ENCODE peak calls at places on chromosomes 4 and X, in six cellular contexts. One of them, this sample, is unnamed.

GRCh38 chr4:185782523-185782922 is 29.5 kb downstream of the SORBS2 start:
- DNase-seq in fibroblast of lung: peak; percentile 68
- DNase-seq in prostate gland: no peak
- DNase-seq in tibial artery: no peak
- DNase-seq in ascending aorta: no peak
- DNase-seq in left ventricle myocardium inferior: no peak
- DNase-seq in this sample: no peak

GRCh38 chrX:114650351-114650750 is 66.5 kb downstream of the HTR2C start:
- DNase-seq in fibroblast of lung: no peak
- DNase-seq in prostate gland: no peak
- DNase-seq in tibial artery: no peak
- DNase-seq in ascending aorta: no peak
- DNase-seq in left ventricle myocardium inferior: no peak
- DNase-seq in this sample: no peak

GRCh38 chrX:45264865-45265264 is 64.2 kb upstream of the DIPK2B start:
- DNase-seq in fibroblast of lung: no peak
- DNase-seq in prostate gland: no peak
- DNase-seq in tibial artery: no peak
- DNase-seq in ascending aorta: no peak
- DNase-seq in left ventricle myocardium inferior: peak; percentile 13
- DNase-seq in this sample: peak; percentile 0

GRCh38 chr4:48777739-48778138 is 2.3 kb downstream of the FRYL start:
- DNase-seq in fibroblast of lung: no peak
- DNase-seq in prostate gland: no peak
- DNase-seq in tibial artery: no peak
- DNase-seq in ascending aorta: no peak
- DNase-seq in left ventricle myocardium inferior: no peak
- DNase-seq in this sample: no peak

GRCh38 chr4:8330821-8331566 is 61.4 kb downstream of the HTRA3 start:
- DNase-seq in fibroblast of lung: no peak
- DNase-seq in prostate gland: no peak
- DNase-seq in tibial artery: no peak
- DNase-seq in ascending aorta: peak; percentile 83
- DNase-seq in left ventricle myocardium inferior: peak; percentile 85
- DNase-seq in this sample: peak; percentile 81

GRCh38 chr4:128385683-128386304 is 98.2 kb upstream of the PGRMC2 start:
- DNase-seq in fibroblast of lung: peak; percentile 63
- DNase-seq in prostate gland: peak; percentile 34
- DNase-seq in tibial artery: no peak
- DNase-seq in ascending aorta: no peak
- DNase-seq in left ventricle myocardium inferior: no peak
- DNase-seq in this sample: peak; percentile 9

GRCh38 chrX:69153060-69153730 is 12.1 kb downstream of the PJA1 start:
- DNase-seq in fibroblast of lung: no peak
- DNase-seq in prostate gland: no peak
- DNase-seq in tibial artery: no peak
- DNase-seq in ascending aorta: peak; percentile 58
- DNase-seq in left ventricle myocardium inferior: no peak
- DNase-seq in this sample: no peak

GRCh38 chrX:23803931-23804381 is 21.0 kb downstream of the SAT1 start:
- DNase-seq in fibroblast of lung: peak; percentile 81
- DNase-seq in prostate gland: peak; percentile 28
- DNase-seq in tibial artery: no peak
- DNase-seq in ascending aorta: peak; percentile 75
- DNase-seq in left ventricle myocardium inferior: peak; percentile 23
- DNase-seq in this sample: peak; percentile 38

GRCh38 chrX:45505214-45505613 is 304.5 kb upstream of the DIPK2B start:
- DNase-seq in fibroblast of lung: peak; percentile 74
- DNase-seq in prostate gland: no peak
- DNase-seq in tibial artery: no peak
- DNase-seq in ascending aorta: no peak
- DNase-seq in left ventricle myocardium inferior: no peak
- DNase-seq in this sample: no peak

GRCh38 chrX:114782925-114783324 is 199.0 kb downstream of the HTR2C start:
- DNase-seq in fibroblast of lung: no peak
- DNase-seq in prostate gland: no peak
- DNase-seq in tibial artery: no peak
- DNase-seq in ascending aorta: no peak
- DNase-seq in left ventricle myocardium inferior: no peak
- DNase-seq in this sample: no peak

GRCh38 chr4:96154676-96155075 is 314.8 kb downstream of the PDHA2 start:
- DNase-seq in fibroblast of lung: peak; percentile 71
- DNase-seq in prostate gland: no peak
- DNase-seq in tibial artery: no peak
- DNase-seq in ascending aorta: no peak
- DNase-seq in left ventricle myocardium inferior: no peak
- DNase-seq in this sample: no peak

GRCh38 chr4:8278421-8279287 is 9.1 kb downstream of the HTRA3 start:
- DNase-seq in fibroblast of lung: peak; percentile 85
- DNase-seq in prostate gland: no peak
- DNase-seq in tibial artery: no peak
- DNase-seq in ascending aorta: no peak
- DNase-seq in left ventricle myocardium inferior: peak; percentile 38
- DNase-seq in this sample: no peak

GRCh38 chr4:1491630-1492457 is 85.6 kb upstream of the NKX1-1 start:
- DNase-seq in fibroblast of lung: no peak
- DNase-seq in prostate gland: no peak
- DNase-seq in tibial artery: no peak
- DNase-seq in ascending aorta: no peak
- DNase-seq in left ventricle myocardium inferior: no peak
- DNase-seq in this sample: no peak

GRCh38 chrX:153469811-153470410 is 465 bp downstream of the HAUS7 start:
- DNase-seq in fibroblast of lung: no peak
- DNase-seq in prostate gland: no peak
- DNase-seq in tibial artery: no peak
- DNase-seq in ascending aorta: no peak
- DNase-seq in left ventricle myocardium inferior: no peak
- DNase-seq in this sample: peak; percentile 43

GRCh38 chr4:143538979-143539669 is 25.6 kb downstream of the SMARCA5 start:
- DNase-seq in fibroblast of lung: no peak
- DNase-seq in prostate gland: no peak
- DNase-seq in tibial artery: no peak
- DNase-seq in ascending aorta: no peak
- DNase-seq in left ventricle myocardium inferior: no peak
- DNase-seq in this sample: no peak

GRCh38 chr4:10303291-10303690 is 153.9 kb downstream of the ZNF518B start:
- DNase-seq in fibroblast of lung: no peak
- DNase-seq in prostate gland: no peak
- DNase-seq in tibial artery: no peak
- DNase-seq in ascending aorta: no peak
- DNase-seq in left ventricle myocardium inferior: no peak
- DNase-seq in this sample: no peak

GRCh38 chr4:187010052-187010451 is 286.4 kb upstream of the FAT1 start:
- DNase-seq in fibroblast of lung: peak; percentile 43
- DNase-seq in prostate gland: no peak
- DNase-seq in tibial artery: no peak
- DNase-seq in ascending aorta: no peak
- DNase-seq in left ventricle myocardium inferior: no peak
- DNase-seq in this sample: no peak

GRCh38 chrX:9902651-9903050 is 64.5 kb upstream of the CLDN34 start:
- DNase-seq in fibroblast of lung: peak; percentile 48
- DNase-seq in prostate gland: peak; percentile 40
- DNase-seq in tibial artery: no peak
- DNase-seq in ascending aorta: no peak
- DNase-seq in left ventricle myocardium inferior: no peak
- DNase-seq in this sample: no peak

GRCh38 chrX:56268888-56269287 is 36.7 kb downstream of the KLF8 start:
- DNase-seq in fibroblast of lung: no peak
- DNase-seq in prostate gland: no peak
- DNase-seq in tibial artery: no peak
- DNase-seq in ascending aorta: no peak
- DNase-seq in left ventricle myocardium inferior: no peak
- DNase-seq in this sample: no peak

GRCh38 chrX:37926700-37927099 is 79.3 kb upstream of the DYNLT3 start:
- DNase-seq in fibroblast of lung: peak; percentile 37
- DNase-seq in prostate gland: no peak
- DNase-seq in tibial artery: no peak
- DNase-seq in ascending aorta: no peak
- DNase-seq in left ventricle myocardium inferior: no peak
- DNase-seq in this sample: no peak

GRCh38 chr4:53914313-53915016 is 149.9 kb downstream of the CHIC2 start:
- DNase-seq in fibroblast of lung: peak; percentile 82
- DNase-seq in prostate gland: no peak
- DNase-seq in tibial artery: peak; percentile 54
- DNase-seq in ascending aorta: no peak
- DNase-seq in left ventricle myocardium inferior: no peak
- DNase-seq in this sample: no peak

GRCh38 chrX:109841869-109842579 is 109.0 kb upstream of the ACSL4 start:
- DNase-seq in fibroblast of lung: peak; percentile 57
- DNase-seq in prostate gland: no peak
- DNase-seq in tibial artery: no peak
- DNase-seq in ascending aorta: peak; percentile 12
- DNase-seq in left ventricle myocardium inferior: no peak
- DNase-seq in this sample: no peak

GRCh38 chr4:8244001-8244757 is 25.4 kb upstream of the HTRA3 start:
- DNase-seq in fibroblast of lung: no peak
- DNase-seq in prostate gland: no peak
- DNase-seq in tibial artery: no peak
- DNase-seq in ascending aorta: no peak
- DNase-seq in left ventricle myocardium inferior: no peak
- DNase-seq in this sample: no peak

GRCh38 chr4:56619816-56620215 is 61.3 kb downstream of the HOPX start:
- DNase-seq in fibroblast of lung: no peak
- DNase-seq in prostate gland: peak; percentile 15
- DNase-seq in tibial artery: no peak
- DNase-seq in ascending aorta: no peak
- DNase-seq in left ventricle myocardium inferior: no peak
- DNase-seq in this sample: no peak

GRCh38 chr4:8131210-8131609 is 27.4 kb downstream of the ABLIM2 start:
- DNase-seq in fibroblast of lung: no peak
- DNase-seq in prostate gland: no peak
- DNase-seq in tibial artery: no peak
- DNase-seq in ascending aorta: no peak
- DNase-seq in left ventricle myocardium inferior: no peak
- DNase-seq in this sample: no peak

GRCh38 chr4:183532823-183533222 is 28.0 kb downstream of the ING2 start:
- DNase-seq in fibroblast of lung: peak; percentile 86
- DNase-seq in prostate gland: no peak
- DNase-seq in tibial artery: no peak
- DNase-seq in ascending aorta: no peak
- DNase-seq in left ventricle myocardium inferior: no peak
- DNase-seq in this sample: no peak

GRCh38 chr4:37989398-37990260 is 29.4 kb downstream of the PTTG2 start:
- DNase-seq in fibroblast of lung: no peak
- DNase-seq in prostate gland: no peak
- DNase-seq in tibial artery: no peak
- DNase-seq in ascending aorta: no peak
- DNase-seq in left ventricle myocardium inferior: no peak
- DNase-seq in this sample: no peak

GRCh38 chr4:14269824-14270223 is 642.3 kb upstream of the BOD1L1 start:
- DNase-seq in fibroblast of lung: no peak
- DNase-seq in prostate gland: no peak
- DNase-seq in tibial artery: peak; percentile 46
- DNase-seq in ascending aorta: no peak
- DNase-seq in left ventricle myocardium inferior: no peak
- DNase-seq in this sample: peak; percentile 2

GRCh38 chr4:104693601-104694201 is 199.0 kb upstream of the CXXC4 start:
- DNase-seq in fibroblast of lung: peak; percentile 12
- DNase-seq in prostate gland: no peak
- DNase-seq in tibial artery: no peak
- DNase-seq in ascending aorta: no peak
- DNase-seq in left ventricle myocardium inferior: no peak
- DNase-seq in this sample: no peak

GRCh38 chr4:17059192-17059634 is 160.8 kb upstream of the LDB2 start:
- DNase-seq in fibroblast of lung: no peak
- DNase-seq in prostate gland: no peak
- DNase-seq in tibial artery: peak; percentile 28
- DNase-seq in ascending aorta: no peak
- DNase-seq in left ventricle myocardium inferior: peak; percentile 50
- DNase-seq in this sample: peak; percentile 5

GRCh38 chr4:87392183-87392582 is 1.2 kb upstream of the HSD17B11 start:
- DNase-seq in fibroblast of lung: no peak
- DNase-seq in prostate gland: no peak
- DNase-seq in tibial artery: no peak
- DNase-seq in ascending aorta: no peak
- DNase-seq in left ventricle myocardium inferior: no peak
- DNase-seq in this sample: no peak

GRCh38 chr4:123399638-123400358 is 3.2 kb downstream of the SPRY1 start:
- DNase-seq in fibroblast of lung: peak; percentile 23
- DNase-seq in prostate gland: peak; percentile 23
- DNase-seq in tibial artery: no peak
- DNase-seq in ascending aorta: no peak
- DNase-seq in left ventricle myocardium inferior: no peak
- DNase-seq in this sample: no peak
- H3K27ac ChIP-seq in fibroblast of lung: peak overlapping the region; percentile 57
- H3K27ac ChIP-seq in prostate gland: peak overlapping the region; percentile 89
- H3K27ac ChIP-seq in tibial artery: peak overlapping the region; percentile 89
- H3K27ac ChIP-seq in ascending aorta: peak overlapping the region; percentile 93
- H3K27ac ChIP-seq in left ventricle myocardium inferior: peak overlapping the region; percentile 95
- H3K27ac ChIP-seq in this sample: peak overlapping the region; percentile 97

GRCh38 chr4:103207673-103208072 is 9.5 kb upstream of the CENPE start:
- DNase-seq in fibroblast of lung: no peak
- DNase-seq in prostate gland: no peak
- DNase-seq in tibial artery: no peak
- DNase-seq in ascending aorta: no peak
- DNase-seq in left ventricle myocardium inferior: no peak
- DNase-seq in this sample: no peak
- TF ChIP-seq CTCF in fibroblast of lung: no peak
- TF ChIP-seq CTCF in prostate gland: no peak
- TF ChIP-seq CTCF in tibial artery: no peak
- TF ChIP-seq CTCF in ascending aorta: no peak
- TF ChIP-seq CTCF in left ventricle myocardium inferior: no peak
- TF ChIP-seq CTCF in this sample: no peak

GRCh38 chr4:6469898-6470501 is 2.4 kb downstream of the PPP2R2C start:
- DNase-seq in fibroblast of lung: no peak
- DNase-seq in prostate gland: no peak
- DNase-seq in tibial artery: no peak
- DNase-seq in ascending aorta: peak; percentile 34
- DNase-seq in left ventricle myocardium inferior: no peak
- DNase-seq in this sample: no peak
- H3K27ac ChIP-seq in fibroblast of lung: no peak overlapping the region
- H3K27ac ChIP-seq in prostate gland: no peak overlapping the region
- H3K27ac ChIP-seq in tibial artery: no peak overlapping the region
- H3K27ac ChIP-seq in ascending aorta: no peak overlapping the region
- H3K27ac ChIP-seq in left ventricle myocardium inferior: peak overlapping the region; percentile 66
- H3K27ac ChIP-seq in this sample: no peak overlapping the region

GRCh38 chrX:143648705-143649104 is 12.8 kb upstream of the SLITRK4 start:
- DNase-seq in fibroblast of lung: no peak
- DNase-seq in prostate gland: no peak
- DNase-seq in tibial artery: peak; percentile 22
- DNase-seq in ascending aorta: no peak
- DNase-seq in left ventricle myocardium inferior: no peak
- DNase-seq in this sample: peak; percentile 2
- TF ChIP-seq CTCF in fibroblast of lung: peak; percentile 7
- TF ChIP-seq CTCF in prostate gland: no peak
- TF ChIP-seq CTCF in tibial artery: no peak
- TF ChIP-seq CTCF in ascending aorta: no peak
- TF ChIP-seq CTCF in left ventricle myocardium inferior: no peak
- TF ChIP-seq CTCF in this sample: no peak

GRCh38 chrX:12979011-12979629 is 4.2 kb downstream of the TMSB4X start:
- DNase-seq in fibroblast of lung: no peak
- DNase-seq in prostate gland: no peak
- DNase-seq in tibial artery: no peak
- DNase-seq in ascending aorta: no peak
- DNase-seq in left ventricle myocardium inferior: no peak
- DNase-seq in this sample: no peak
- H3K27ac ChIP-seq in fibroblast of lung: peak overlapping the region; percentile 94
- H3K27ac ChIP-seq in prostate gland: no peak overlapping the region
- H3K27ac ChIP-seq in tibial artery: peak overlapping the region; percentile 92
- H3K27ac ChIP-seq in ascending aorta: peak overlapping the region; percentile 44
- H3K27ac ChIP-seq in left ventricle myocardium inferior: peak overlapping the region; percentile 94
- H3K27ac ChIP-seq in this sample: peak overlapping the region; percentile 54

GRCh38 chrX:119417376-119417775 is 18.2 kb downstream of the SLC25A43 start:
- DNase-seq in fibroblast of lung: no peak
- DNase-seq in prostate gland: no peak
- DNase-seq in tibial artery: no peak
- DNase-seq in ascending aorta: no peak
- DNase-seq in left ventricle myocardium inferior: no peak
- DNase-seq in this sample: no peak
- TF ChIP-seq CTCF in fibroblast of lung: no peak
- TF ChIP-seq CTCF in prostate gland: no peak
- TF ChIP-seq CTCF in tibial artery: no peak
- TF ChIP-seq CTCF in ascending aorta: no peak
- TF ChIP-seq CTCF in left ventricle myocardium inferior: no peak
- TF ChIP-seq CTCF in this sample: no peak